ENCODE peak calls at places on chromosome 18, in ten cellular contexts. One of them, this sample, is unnamed.

GRCh38 chr18:13120255-13120654 is 98.3 kb upstream of the LDLRAD4 start:
- DNase-seq in upper lobe of left lung: no peak
- DNase-seq in body of pancreas: no peak
- DNase-seq in NB4: no peak
- DNase-seq in lower leg skin: no peak
- DNase-seq in uterus: no peak
- DNase-seq in IMR-90: no peak
- DNase-seq in stomach: no peak
- DNase-seq in heart left ventricle: no peak
- DNase-seq in right lobe of liver: no peak
- DNase-seq in this sample: no peak

GRCh38 chr18:5298156-5298852 is 2.8 kb upstream of the ZBTB14 start:
- DNase-seq in right lobe of liver: no peak
- DNase-seq in uterus: no peak
- DNase-seq in NB4: peak
- DNase-seq in upper lobe of left lung: no peak
- DNase-seq in IMR-90: no peak
- DNase-seq in body of pancreas: no peak
- DNase-seq in stomach: no peak
- DNase-seq in heart left ventricle: no peak
- DNase-seq in lower leg skin: no peak
- DNase-seq in this sample: no peak

GRCh38 chr18:35460719-35461118 is 37.0 kb downstream of the INO80C start:
- DNase-seq in uterus: no peak
- DNase-seq in IMR-90: peak
- DNase-seq in heart left ventricle: no peak
- DNase-seq in upper lobe of left lung: no peak
- DNase-seq in lower leg skin: no peak
- DNase-seq in NB4: no peak
- DNase-seq in stomach: no peak
- DNase-seq in right lobe of liver: no peak
- DNase-seq in body of pancreas: no peak
- DNase-seq in this sample: no peak

GRCh38 chr18:34659579-34660517 is 50.2 kb upstream of the DTNA start:
- DNase-seq in upper lobe of left lung: peak
- DNase-seq in stomach: peak
- DNase-seq in uterus: peak
- DNase-seq in right lobe of liver: peak
- DNase-seq in body of pancreas: peak
- DNase-seq in IMR-90: peak
- DNase-seq in heart left ventricle: peak
- DNase-seq in lower leg skin: peak
- DNase-seq in NB4: peak
- DNase-seq in this sample: peak

GRCh38 chr18:37471619-37472018 is 94.0 kb downstream of the CELF4 start:
- DNase-seq in uterus: no peak
- DNase-seq in lower leg skin: no peak
- DNase-seq in right lobe of liver: no peak
- DNase-seq in IMR-90: no peak
- DNase-seq in body of pancreas: no peak
- DNase-seq in stomach: no peak
- DNase-seq in heart left ventricle: no peak
- DNase-seq in NB4: no peak
- DNase-seq in upper lobe of left lung: no peak
- DNase-seq in this sample: no peak

GRCh38 chr18:47745227-47745626 is 185.2 kb downstream of the SMAD2 start:
- DNase-seq in NB4: no peak
- DNase-seq in body of pancreas: no peak
- DNase-seq in heart left ventricle: no peak
- DNase-seq in upper lobe of left lung: no peak
- DNase-seq in IMR-90: no peak
- DNase-seq in uterus: no peak
- DNase-seq in right lobe of liver: no peak
- DNase-seq in lower leg skin: no peak
- DNase-seq in stomach: peak
- DNase-seq in this sample: no peak

GRCh38 chr18:24735504-24736243 is 275.2 kb downstream of the HRH4 start:
- DNase-seq in NB4: no peak
- DNase-seq in IMR-90: no peak
- DNase-seq in heart left ventricle: no peak
- DNase-seq in lower leg skin: no peak
- DNase-seq in upper lobe of left lung: no peak
- DNase-seq in uterus: no peak
- DNase-seq in right lobe of liver: no peak
- DNase-seq in body of pancreas: no peak
- DNase-seq in stomach: no peak
- DNase-seq in this sample: no peak

GRCh38 chr18:46677609-46678470 is 20.8 kb upstream of the LOXHD1 start:
- DNase-seq in heart left ventricle: no peak
- DNase-seq in stomach: no peak
- DNase-seq in right lobe of liver: no peak
- DNase-seq in upper lobe of left lung: no peak
- DNase-seq in uterus: no peak
- DNase-seq in IMR-90: no peak
- DNase-seq in lower leg skin: no peak
- DNase-seq in NB4: no peak
- DNase-seq in body of pancreas: no peak
- DNase-seq in this sample: peak

GRCh38 chr18:31576670-31577069 is 15.0 kb upstream of the TTR start:
- DNase-seq in heart left ventricle: no peak
- DNase-seq in stomach: no peak
- DNase-seq in lower leg skin: no peak
- DNase-seq in right lobe of liver: no peak
- DNase-seq in uterus: no peak
- DNase-seq in IMR-90: no peak
- DNase-seq in upper lobe of left lung: no peak
- DNase-seq in NB4: no peak
- DNase-seq in body of pancreas: no peak
- DNase-seq in this sample: no peak

GRCh38 chr18:31577195-31577594 is 14.5 kb upstream of the TTR start:
- DNase-seq in upper lobe of left lung: no peak
- DNase-seq in IMR-90: no peak
- DNase-seq in NB4: no peak
- DNase-seq in body of pancreas: no peak
- DNase-seq in uterus: no peak
- DNase-seq in stomach: no peak
- DNase-seq in heart left ventricle: no peak
- DNase-seq in lower leg skin: no peak
- DNase-seq in right lobe of liver: no peak
- DNase-seq in this sample: no peak

GRCh38 chr18:31578126-31578525 is 13.6 kb upstream of the TTR start:
- DNase-seq in uterus: no peak
- DNase-seq in heart left ventricle: no peak
- DNase-seq in body of pancreas: peak
- DNase-seq in stomach: no peak
- DNase-seq in upper lobe of left lung: no peak
- DNase-seq in lower leg skin: no peak
- DNase-seq in right lobe of liver: no peak
- DNase-seq in NB4: no peak
- DNase-seq in IMR-90: no peak
- DNase-seq in this sample: no peak

GRCh38 chr18:31581498-31582197 is 10.0 kb upstream of the TTR start:
- DNase-seq in NB4: no peak
- DNase-seq in uterus: no peak
- DNase-seq in stomach: no peak
- DNase-seq in heart left ventricle: no peak
- DNase-seq in lower leg skin: no peak
- DNase-seq in IMR-90: peak
- DNase-seq in right lobe of liver: peak
- DNase-seq in body of pancreas: no peak
- DNase-seq in upper lobe of left lung: no peak
- DNase-seq in this sample: peak

GRCh38 chr18:31579375-31579774 is 12.3 kb upstream of the TTR start:
- DNase-seq in body of pancreas: no peak
- DNase-seq in heart left ventricle: no peak
- DNase-seq in stomach: no peak
- DNase-seq in IMR-90: no peak
- DNase-seq in right lobe of liver: no peak
- DNase-seq in uterus: no peak
- DNase-seq in upper lobe of left lung: no peak
- DNase-seq in NB4: no peak
- DNase-seq in lower leg skin: no peak
- DNase-seq in this sample: no peak
- TF ChIP-seq POLR2A in body of pancreas: no peak
- TF ChIP-seq POLR2A in heart left ventricle: no peak
- TF ChIP-seq POLR2A in stomach: no peak
- TF ChIP-seq POLR2A in IMR-90: no peak
- TF ChIP-seq POLR2A in right lobe of liver: no peak
- TF ChIP-seq POLR2A in uterus: no peak
- TF ChIP-seq POLR2A in upper lobe of left lung: no peak
- TF ChIP-seq POLR2A in NB4: no peak
- TF ChIP-seq POLR2A in lower leg skin: no peak
- TF ChIP-seq POLR2A in this sample: no peak

GRCh38 chr18:22167471-22168151 is 1.8 kb upstream of the GATA6 start:
- DNase-seq in lower leg skin: no peak
- DNase-seq in body of pancreas: peak
- DNase-seq in upper lobe of left lung: no peak
- DNase-seq in stomach: no peak
- DNase-seq in right lobe of liver: peak
- DNase-seq in uterus: peak
- DNase-seq in IMR-90: no peak
- DNase-seq in heart left ventricle: no peak
- DNase-seq in NB4: no peak
- DNase-seq in this sample: no peak
- TF ChIP-seq POLR2A in lower leg skin: no peak
- TF ChIP-seq POLR2A in body of pancreas: peak
- TF ChIP-seq POLR2A in upper lobe of left lung: peak
- TF ChIP-seq POLR2A in stomach: no peak
- TF ChIP-seq POLR2A in right lobe of liver: peak
- TF ChIP-seq POLR2A in uterus: peak
- TF ChIP-seq POLR2A in IMR-90: no peak
- TF ChIP-seq POLR2A in heart left ventricle: no peak
- TF ChIP-seq POLR2A in NB4: no peak
- TF ChIP-seq POLR2A in this sample: no peak

GRCh38 chr18:48929951-48930713 is 20.6 kb downstream of the SMAD7 start:
- DNase-seq in right lobe of liver: no peak
- DNase-seq in upper lobe of left lung: peak
- DNase-seq in NB4: no peak
- DNase-seq in heart left ventricle: no peak
- DNase-seq in uterus: no peak
- DNase-seq in IMR-90: peak
- DNase-seq in lower leg skin: no peak
- DNase-seq in body of pancreas: peak
- DNase-seq in stomach: peak
- DNase-seq in this sample: no peak

GRCh38 chr18:48927286-48928080 is 23.3 kb downstream of the SMAD7 start:
- DNase-seq in right lobe of liver: peak
- DNase-seq in lower leg skin: no peak
- DNase-seq in stomach: no peak
- DNase-seq in body of pancreas: no peak
- DNase-seq in IMR-90: no peak
- DNase-seq in upper lobe of left lung: no peak
- DNase-seq in NB4: no peak
- DNase-seq in heart left ventricle: no peak
- DNase-seq in uterus: no peak
- DNase-seq in this sample: no peak

GRCh38 chr18:48929212-48929612 is 21.6 kb downstream of the SMAD7 start:
- DNase-seq in upper lobe of left lung: no peak
- DNase-seq in NB4: no peak
- DNase-seq in heart left ventricle: no peak
- DNase-seq in stomach: no peak
- DNase-seq in body of pancreas: no peak
- DNase-seq in IMR-90: peak
- DNase-seq in right lobe of liver: no peak
- DNase-seq in lower leg skin: no peak
- DNase-seq in uterus: no peak
- DNase-seq in this sample: no peak

GRCh38 chr18:48930926-48931325 is 19.8 kb downstream of the SMAD7 start:
- DNase-seq in uterus: no peak
- DNase-seq in stomach: no peak
- DNase-seq in right lobe of liver: no peak
- DNase-seq in lower leg skin: no peak
- DNase-seq in upper lobe of left lung: no peak
- DNase-seq in NB4: no peak
- DNase-seq in body of pancreas: no peak
- DNase-seq in IMR-90: no peak
- DNase-seq in heart left ventricle: no peak
- DNase-seq in this sample: no peak

DNA sequence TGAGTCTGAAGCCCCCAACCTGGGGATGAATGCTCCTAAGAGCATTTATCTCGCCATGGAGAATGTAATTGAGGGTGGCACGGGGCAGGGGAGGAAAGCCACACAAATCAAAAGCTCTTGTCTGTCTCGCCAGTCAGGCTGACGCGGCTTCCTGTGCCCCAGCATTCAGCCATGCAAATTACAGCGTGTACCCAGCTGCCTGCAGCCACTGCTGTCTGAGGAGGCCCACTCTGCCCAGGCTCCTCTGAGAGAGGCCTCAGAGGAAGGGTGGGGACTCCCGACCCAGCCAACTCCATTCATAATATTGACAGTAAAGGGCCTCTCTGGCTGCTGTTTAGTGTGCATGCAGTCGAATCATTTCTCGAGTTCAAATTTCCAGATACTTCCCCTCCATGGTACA is 22.0 kb downstream of the SMAD7 start:
- DNase-seq in stomach: peak
- DNase-seq in IMR-90: peak
- DNase-seq in heart left ventricle: peak
- DNase-seq in right lobe of liver: peak
- DNase-seq in lower leg skin: no peak
- DNase-seq in uterus: no peak
- DNase-seq in upper lobe of left lung: peak
- DNase-seq in NB4: peak
- DNase-seq in body of pancreas: peak
- DNase-seq in this sample: no peak
- TF ChIP-seq POLR2A in stomach: no peak
- TF ChIP-seq POLR2A in IMR-90: no peak
- TF ChIP-seq POLR2A in heart left ventricle: no peak
- TF ChIP-seq POLR2A in right lobe of liver: no peak
- TF ChIP-seq POLR2A in lower leg skin: no peak
- TF ChIP-seq POLR2A in uterus: no peak
- TF ChIP-seq POLR2A in upper lobe of left lung: peak
- TF ChIP-seq POLR2A in NB4: no peak
- TF ChIP-seq POLR2A in body of pancreas: no peak
- TF ChIP-seq POLR2A in this sample: no peak

DNA sequence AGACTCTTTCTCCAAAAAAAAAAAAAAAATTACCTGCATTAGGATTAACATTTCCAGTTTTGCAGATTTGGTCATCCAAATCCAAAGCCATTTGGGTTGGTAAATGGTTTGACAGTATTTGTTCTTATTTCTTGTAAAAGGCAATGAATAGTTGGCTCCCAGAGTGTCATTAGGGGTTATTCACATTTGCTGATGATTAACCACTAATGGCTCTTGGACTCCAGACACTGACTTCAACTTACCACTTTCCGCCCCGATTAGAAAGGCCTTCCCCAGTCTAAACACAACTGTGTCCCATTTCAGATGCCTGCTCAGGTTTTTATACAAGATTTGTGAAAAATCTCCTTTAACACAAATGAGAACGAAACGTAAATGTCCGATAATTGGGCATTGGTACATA is 9.6 kb upstream of the TGIF1 start:
- DNase-seq in heart left ventricle: no peak
- DNase-seq in upper lobe of left lung: no peak
- DNase-seq in NB4: no peak
- DNase-seq in lower leg skin: no peak
- DNase-seq in right lobe of liver: no peak
- DNase-seq in body of pancreas: no peak
- DNase-seq in stomach: no peak
- DNase-seq in IMR-90: no peak
- DNase-seq in uterus: no peak
- DNase-seq in this sample: no peak
- TF ChIP-seq POLR2A in heart left ventricle: no peak
- TF ChIP-seq POLR2A in upper lobe of left lung: no peak
- TF ChIP-seq POLR2A in NB4: no peak
- TF ChIP-seq POLR2A in lower leg skin: no peak
- TF ChIP-seq POLR2A in right lobe of liver: no peak
- TF ChIP-seq POLR2A in body of pancreas: no peak
- TF ChIP-seq POLR2A in stomach: no peak
- TF ChIP-seq POLR2A in IMR-90: no peak
- TF ChIP-seq POLR2A in uterus: no peak
- TF ChIP-seq POLR2A in this sample: no peak